ENCODE peak calls at places on chromosome 14, in six cellular contexts. R is HCT116, C is aorta, L is lower lobe of right lung, Y is right lobe of liver, F is A549. U is an unnamed sample.

GRCh38 chr14:30221546-30221945 is 293.9 kb upstream of the PRKD1 start:
- DNase-seq in R (no peak), F (no peak), C (no peak), L (no peak), Y (no peak), U (no peak)

GRCh38 chr14:36550899-36551298 is 30.9 kb upstream of the NKX2-1 start:
- DNase-seq in R (no peak), C (no peak), Y (no peak), L (no peak), F (no peak), U (no peak)

GRCh38 chr14:49615776-49616175 is 4.7 kb downstream of the RPL36AL start:
- DNase-seq in C (no peak), L (no peak), R (no peak), F (no peak), Y (no peak), U (no peak)

GRCh38 chr14:68627868-68628604 is 164.8 kb downstream of the ZFP36L1 start:
- DNase-seq in Y (peak), R (peak), L (peak), F (no peak), C (peak), U (peak)

GRCh38 chr14:31582286-31582691 is 21.1 kb downstream of the NUBPL start:
- DNase-seq in F (no peak), L (no peak), C (no peak), Y (no peak), R (no peak), U (no peak)

GRCh38 chr14:61401461-61401860 is 80.1 kb downstream of the PRKCH start:
- DNase-seq in F (no peak), Y (no peak), L (no peak), R (no peak), C (no peak), U (no peak)

GRCh38 chr14:46769292-46769691 is 117.7 kb upstream of the RPL10L start:
- DNase-seq in R (no peak), Y (no peak), L (no peak), F (no peak), C (no peak), U (no peak)

GRCh38 chr14:61569783-61570182 is 125.5 kb upstream of the HIF1A start:
- DNase-seq in C (no peak), R (no peak), L (peak), F (no peak), Y (no peak), U (no peak)

GRCh38 chr14:50616275-50616674 is 51.8 kb downstream of the SAV1 start:
- DNase-seq in L (no peak), F (no peak), Y (no peak), R (no peak), C (no peak), U (no peak)

GRCh38 chr14:99273025-99273723 is 1.2 kb upstream of the BCL11B start:
- DNase-seq in R (no peak), Y (no peak), L (no peak), C (no peak), F (peak), U (no peak)

GRCh38 chr14:31090872-31091764 is 64.9 kb upstream of the STRN3 start:
- DNase-seq in F (peak), R (no peak), L (no peak), C (no peak), Y (no peak), U (no peak)

GRCh38 chr14:50423529-50423928 is 26.8 kb upstream of the CDKL1 start:
- DNase-seq in R (no peak), F (no peak), C (no peak), Y (no peak), L (no peak), U (no peak)

GRCh38 chr14:100298551-100299237 is 7.5 kb downstream of the SLC25A29 start:
- DNase-seq in Y (peak), C (peak), L (peak), F (no peak), R (no peak), U (no peak)
- H3K27ac ChIP-seq in Y (no peak), C (no peak), L (no peak), F (no peak), R (no peak), U (no peak)

GRCh38 chr14:91841065-91841464 is 26.3 kb downstream of the TC2N start:
- DNase-seq in L (no peak), F (no peak), Y (no peak), C (no peak), R (no peak), U (no peak)
- H3K27ac ChIP-seq in L (no peak), F (no peak), Y (no peak), C (peak), R (no peak), U (no peak)

GRCh38 chr14:77124345-77125274 is 17.0 kb downstream of the ZDHHC22 start:
- DNase-seq in F (peak), L (peak), R (no peak), C (peak), Y (peak), U (peak)

GRCh38 chr14:77119852-77120251 is 21.7 kb downstream of the ZDHHC22 start:
- DNase-seq in F (no peak), Y (no peak), R (no peak), C (no peak), L (no peak), U (no peak)

GRCh38 chr14:77123381-77124344 is 17.9 kb downstream of the ZDHHC22 start:
- DNase-seq in Y (peak), F (no peak), C (peak), R (peak), L (peak), U (no peak)

GRCh38 chr14:77122555-77123125 is 19.0 kb downstream of the ZDHHC22 start:
- DNase-seq in Y (no peak), R (no peak), C (no peak), F (no peak), L (no peak), U (no peak)

GRCh38 chr14:77120771-77121743 is 20.5 kb downstream of the ZDHHC22 start:
- DNase-seq in R (no peak), F (no peak), Y (no peak), L (no peak), C (no peak), U (peak)
- H3K27ac ChIP-seq in R (no peak), F (no peak), Y (no peak), L (no peak), C (no peak), U (peak)

GRCh38 chr14:22334627-22335026 is 254.4 kb downstream of the DAD1 start:
- DNase-seq in C (no peak), L (no peak), F (peak), Y (no peak), R (no peak), U (no peak)

GRCh38 chr14:22339277-22339676 is 249.7 kb downstream of the DAD1 start:
- DNase-seq in Y (no peak), L (no peak), R (no peak), F (no peak), C (peak), U (no peak)

GRCh38 chr14:22338381-22338780 is 250.6 kb downstream of the DAD1 start:
- DNase-seq in Y (no peak), R (no peak), L (no peak), F (no peak), C (no peak), U (no peak)

GRCh38 chr14:22336031-22336430 is 253.0 kb downstream of the DAD1 start:
- DNase-seq in C (no peak), F (no peak), Y (no peak), R (no peak), L (no peak), U (no peak)

GRCh38 chr14:22337938-22338337 is 251.1 kb downstream of the DAD1 start:
- DNase-seq in F (no peak), L (no peak), C (no peak), R (no peak), Y (no peak), U (no peak)
- H3K27ac ChIP-seq in F (no peak), L (no peak), C (no peak), R (no peak), Y (no peak), U (peak)

GRCh38 chr14:93879362-93879983 is 47.7 kb upstream of the FAM181A start:
- DNase-seq in R (no peak), Y (no peak), L (no peak), F (no peak), C (no peak), U (no peak)
- H3K27ac ChIP-seq in R (no peak), Y (no peak), L (no peak), F (no peak), C (no peak), U (no peak)

DNA sequence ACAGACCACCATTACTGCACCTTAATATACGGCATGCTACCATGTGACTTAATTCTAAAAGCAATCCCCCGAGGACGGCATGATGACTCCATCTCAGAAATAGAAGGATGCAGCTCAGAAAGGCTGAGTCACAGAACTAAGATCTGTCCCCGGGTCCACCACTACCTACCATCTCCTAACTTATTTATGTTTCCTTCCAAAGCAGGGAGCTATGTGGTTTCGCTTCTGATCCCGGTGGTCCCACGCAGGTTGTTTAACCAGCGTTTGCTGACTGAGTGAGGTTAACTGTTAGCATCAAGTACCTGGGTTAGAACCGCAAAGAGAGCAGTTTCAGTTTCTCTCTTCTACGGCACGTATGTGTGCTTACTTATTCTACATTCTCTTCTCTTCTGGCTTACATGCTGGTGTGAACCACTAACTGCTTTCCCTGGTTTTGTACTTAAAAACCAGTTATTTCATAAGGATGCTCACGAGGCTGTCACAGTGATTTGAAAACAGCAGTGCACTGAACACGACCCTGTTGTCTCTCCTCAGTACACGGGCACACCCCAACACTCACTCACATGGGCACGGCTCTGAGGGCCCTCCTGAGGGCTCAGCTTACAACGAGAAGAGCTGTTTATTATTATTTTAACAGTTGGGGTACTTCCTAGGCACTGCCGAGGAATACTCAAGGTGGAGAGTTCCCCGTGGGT is 66.7 kb downstream of the CCDC88C start:
- DNase-seq in R (no peak), L (peak), Y (no peak), C (no peak), F (no peak), U (no peak)
- H3K27ac ChIP-seq in R (no peak), L (peak), Y (no peak), C (no peak), F (no peak), U (no peak)

GRCh38 chr14:103126873-103127304 is 3.6 kb downstream of the TNFAIP2 start:
- DNase-seq in C (peak), Y (peak), L (peak), R (no peak), F (no peak), U (no peak)

GRCh38 chr14:103129301-103130016 is 6.2 kb downstream of the TNFAIP2 start:
- DNase-seq in R (no peak), Y (no peak), F (no peak), C (no peak), L (no peak), U (no peak)

GRCh38 chr14:103128631-103129300 is 5.5 kb downstream of the TNFAIP2 start:
- DNase-seq in L (peak), Y (peak), R (no peak), F (no peak), C (peak), U (no peak)

GRCh38 chr14:103127356-103127755 is 4.1 kb downstream of the TNFAIP2 start:
- DNase-seq in L (peak), Y (peak), F (no peak), C (peak), R (no peak), U (no peak)

DNA sequence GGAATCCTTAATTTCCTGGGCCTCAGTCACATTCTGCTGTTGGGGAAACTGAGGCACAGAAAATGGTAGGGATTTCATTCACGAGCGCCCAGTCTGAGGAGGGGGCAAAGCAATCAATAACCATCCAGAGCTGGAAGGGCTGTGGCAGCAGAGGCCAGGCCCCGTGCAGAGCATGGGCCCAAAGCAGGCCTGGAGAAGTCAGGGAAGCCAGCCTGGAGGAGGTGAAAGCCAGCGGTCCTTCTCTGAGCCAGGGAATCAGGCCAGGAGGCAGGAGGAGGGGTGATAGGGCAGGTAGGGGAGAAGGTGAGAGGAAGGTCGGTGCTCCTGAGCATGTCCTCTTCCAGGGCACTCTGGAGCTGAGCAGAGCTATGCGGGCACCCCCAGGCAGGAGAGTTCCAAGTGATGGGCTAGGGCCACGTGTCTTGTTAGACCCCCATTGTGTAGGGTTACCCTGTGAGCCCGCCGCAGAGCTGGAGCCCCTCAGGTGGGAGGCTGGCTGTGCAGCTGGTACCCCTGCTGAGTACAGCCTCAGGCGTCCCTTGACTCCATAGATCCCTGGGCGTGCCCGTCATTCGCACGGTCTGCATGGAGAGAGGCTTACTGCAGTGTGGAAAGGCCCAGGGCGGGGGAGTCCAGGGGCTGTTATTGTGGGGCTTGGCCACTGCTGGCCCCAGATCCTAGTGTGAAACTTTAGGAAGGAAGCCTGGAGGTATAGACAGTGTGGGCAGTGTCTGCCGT is 4.8 kb downstream of the TNFAIP2 start:
- DNase-seq in Y (peak), L (peak), F (no peak), R (no peak), C (peak), U (no peak)
- H3K27ac ChIP-seq in Y (no peak), L (no peak), F (peak), R (peak), C (no peak), U (no peak)

U was measured in substantia nigra.